ENCODE peak calls at places on chromosome 2, in six cellular contexts. K, X, H, P, M and I are unnamed samples.

GRCh38 chr2:237486819-237487448 is at the start of gene MLPH:
- DNase-seq in K (peak; percentile 61), M (no peak), H (peak; percentile 80), P (no peak), X (peak; percentile 85), I (peak; percentile 67)

GRCh38 chr2:1371066-1371465 is 42.2 kb upstream of the TPO start:
- DNase-seq in P (no peak), K (no peak), M (no peak), X (no peak), H (no peak), I (no peak)

GRCh38 chr2:159637988-159638501 is 21.7 kb upstream of the BAZ2B start:
- DNase-seq in H (peak; percentile 74), X (no peak), K (no peak), P (no peak), M (no peak), I (no peak)

GRCh38 chr2:173124441-173124840 is 48.8 kb downstream of the MAP3K20 start:
- DNase-seq in K (no peak), P (no peak), X (no peak), M (no peak), H (no peak), I (no peak)

GRCh38 chr2:215535726-215536125 is 99.9 kb upstream of the FN1 start:
- DNase-seq in H (peak; percentile 61), P (no peak), X (no peak), K (no peak), M (no peak), I (no peak)

GRCh38 chr2:28343971-28344715 is 48.5 kb upstream of the FOSL2 start:
- DNase-seq in P (no peak), K (no peak), X (peak; percentile 56), M (no peak), H (no peak), I (no peak)

GRCh38 chr2:20224716-20225293 is at the start of gene SDC1:
- DNase-seq in P (no peak), H (peak; percentile 67), K (peak; percentile 80), M (peak; percentile 73), X (peak; percentile 86), I (peak; percentile 50)

GRCh38 chr2:111139637-111140317 is 19.1 kb downstream of the BCL2L11 start:
- DNase-seq in X (no peak), H (peak; percentile 92), P (no peak), M (no peak), K (no peak), I (no peak)

GRCh38 chr2:190835303-190835930 is 45.2 kb upstream of the GLS start:
- DNase-seq in P (peak; percentile 34), M (peak; percentile 81), H (peak; percentile 91), X (no peak), K (peak; percentile 55), I (peak; percentile 67)

GRCh38 chr2:198640463-198640862 is 817.3 kb downstream of the SATB2 start:
- DNase-seq in M (no peak), X (no peak), P (no peak), K (no peak), H (no peak), I (no peak)

GRCh38 chr2:146124741-146125140 is 1604.8 kb upstream of the ZEB2 start:
- DNase-seq in X (no peak), P (no peak), M (no peak), K (peak; percentile 0), H (peak; percentile 45), I (no peak)

GRCh38 chr2:114160263-114161001 is 270.5 kb downstream of the ACTR3 start:
- DNase-seq in K (peak; percentile 45), M (peak; percentile 78), P (no peak), X (no peak), H (no peak), I (no peak)

GRCh38 chr2:20273045-20273444 is 48.1 kb upstream of the SDC1 start:
- DNase-seq in P (no peak), K (no peak), X (no peak), M (no peak), H (no peak), I (no peak)

GRCh38 chr2:135817466-135817865 is 19.5 kb downstream of the LCT start:
- DNase-seq in K (no peak), M (no peak), P (no peak), H (no peak), X (no peak), I (no peak)

GRCh38 chr2:42794271-42795046 is 2.1 kb upstream of the HAAO start:
- DNase-seq in H (no peak), P (no peak), M (no peak), X (no peak), K (peak; percentile 64), I (peak; percentile 46)

GRCh38 chr2:58484201-58484600 is 243.1 kb upstream of the FANCL start:
- DNase-seq in H (peak; percentile 46), M (no peak), X (no peak), K (no peak), P (no peak), I (no peak)

GRCh38 chr2:45808294-45808693 is 156.8 kb downstream of the PRKCE start:
- DNase-seq in M (no peak), H (no peak), K (no peak), P (no peak), X (no peak), I (no peak)

GRCh38 chr2:129849559-129850160 is 129.8 kb upstream of the RAB6C start:
- DNase-seq in H (peak; percentile 83), P (no peak), M (no peak), K (peak; percentile 84), X (no peak), I (no peak)

GRCh38 chr2:3113122-3113521 is 264.5 kb downstream of the EIPR1 start:
- DNase-seq in H (no peak), M (no peak), X (no peak), P (no peak), K (no peak), I (no peak)

GRCh38 chr2:230925879-230926765 is 1.1 kb upstream of the GPR55 start:
- DNase-seq in M (no peak), P (no peak), H (no peak), X (no peak), K (no peak), I (no peak)

GRCh38 chr2:176443941-176444340 is 174.7 kb downstream of the MTX2 start:
- DNase-seq in M (no peak), X (no peak), K (no peak), P (no peak), H (no peak), I (no peak)

DNA sequence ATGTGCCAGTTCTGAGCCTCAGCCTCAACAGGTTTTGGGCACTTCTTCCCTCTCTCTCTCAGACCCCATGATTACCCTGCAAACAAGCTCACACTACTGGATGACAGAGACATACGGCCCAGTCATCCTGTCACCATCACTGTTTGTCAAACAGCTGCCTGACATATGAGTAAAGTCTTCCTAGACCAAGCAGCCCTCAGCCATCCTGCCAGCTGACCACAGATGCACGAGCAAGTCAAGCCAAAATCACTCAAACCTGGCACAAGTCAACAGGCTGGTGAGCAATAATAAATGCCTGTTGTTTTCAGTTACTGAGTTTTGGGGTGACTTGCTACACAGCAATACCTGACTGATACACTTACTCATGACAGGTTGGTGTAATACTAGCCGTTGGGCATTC is 75.5 kb upstream of the KLF7 start:
- DNase-seq in H (peak; percentile 56), M (no peak), X (no peak), K (no peak), P (no peak), I (no peak)
- H3K4me3 ChIP-seq in H (no peak overlapping the region), M (no peak overlapping the region), X (no peak overlapping the region), K (no peak overlapping the region), P (no peak overlapping the region), I (no peak overlapping the region)

GRCh38 chr2:239327536-239328305 is 73.1 kb downstream of the HDAC4 start:
- DNase-seq in K (no peak), M (peak; percentile 18), X (no peak), H (no peak), P (no peak), I (peak; percentile 80)
- H3K4me3 ChIP-seq in K (no peak overlapping the region), M (no peak overlapping the region), X (no peak overlapping the region), H (no peak overlapping the region), P (no peak overlapping the region), I (no peak overlapping the region)

DNA sequence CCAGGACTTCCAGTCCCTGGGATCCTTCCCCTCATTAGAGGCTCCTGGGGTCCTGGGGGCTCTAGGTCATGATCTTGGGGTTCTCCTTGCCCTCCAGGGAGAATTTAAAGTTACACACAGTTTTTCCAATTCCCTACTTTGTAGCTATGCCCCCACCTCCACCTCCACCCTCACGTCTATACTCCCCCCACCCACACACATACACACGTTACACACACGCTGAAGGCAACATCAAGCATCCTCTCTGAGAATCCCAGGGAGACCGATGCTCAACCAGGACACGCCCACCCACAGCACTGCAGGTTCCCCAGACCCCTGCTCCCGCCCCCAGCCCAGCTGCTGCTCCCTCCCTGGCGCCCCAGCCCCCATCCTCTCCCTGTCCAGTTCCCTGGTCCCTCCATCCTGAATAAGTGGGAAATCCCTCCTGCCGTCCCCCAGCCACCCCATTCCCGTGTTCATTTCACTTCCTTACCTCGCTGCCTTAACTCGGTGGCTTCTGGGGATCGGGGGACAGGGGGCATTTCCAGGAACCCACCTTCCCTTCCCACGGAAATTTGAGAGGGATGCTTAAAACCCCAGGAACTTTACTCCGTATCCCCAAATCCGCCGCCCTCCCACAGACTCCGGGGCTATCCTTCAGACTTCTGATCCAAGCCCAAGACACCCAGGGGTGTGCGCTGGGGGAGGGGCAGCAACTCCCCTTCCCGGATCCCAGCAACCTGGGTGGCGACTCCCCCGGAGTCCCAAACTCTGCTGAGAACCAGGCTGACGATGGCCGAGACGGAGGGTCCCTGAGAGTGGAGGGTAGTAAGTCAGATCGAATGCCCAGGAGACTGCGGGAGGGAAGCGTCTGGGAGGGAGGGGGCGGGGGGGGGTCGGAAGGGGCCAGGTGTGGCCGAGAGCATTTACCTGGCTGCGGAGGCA is 6.7 kb upstream of the TNS1 start:
- DNase-seq in X (no peak), P (no peak), H (no peak), K (no peak), M (no peak), I (peak; percentile 62)
- H3K4me3 ChIP-seq in X (peak overlapping the region; percentile 37), P (peak overlapping the region; percentile 84), H (peak overlapping the region; percentile 55), K (peak overlapping the region; percentile 70), M (no peak overlapping the region), I (peak overlapping the region; percentile 44)

GRCh38 chr2:233964581-233964980 is 47.4 kb downstream of the TRPM8 start:
- DNase-seq in H (no peak), X (no peak), P (no peak), M (no peak), K (no peak), I (no peak)

GRCh38 chr2:233966388-233966787 is 49.2 kb downstream of the TRPM8 start:
- DNase-seq in K (no peak), P (no peak), X (no peak), H (no peak), M (no peak), I (no peak)

GRCh38 chr2:233967163-233967562 is 50.0 kb downstream of the TRPM8 start:
- DNase-seq in P (no peak), K (no peak), X (no peak), M (no peak), H (no peak), I (no peak)

GRCh38 chr2:233961905-233962304 is 44.7 kb downstream of the TRPM8 start:
- DNase-seq in P (no peak), M (no peak), K (no peak), X (no peak), H (no peak), I (no peak)

DNA sequence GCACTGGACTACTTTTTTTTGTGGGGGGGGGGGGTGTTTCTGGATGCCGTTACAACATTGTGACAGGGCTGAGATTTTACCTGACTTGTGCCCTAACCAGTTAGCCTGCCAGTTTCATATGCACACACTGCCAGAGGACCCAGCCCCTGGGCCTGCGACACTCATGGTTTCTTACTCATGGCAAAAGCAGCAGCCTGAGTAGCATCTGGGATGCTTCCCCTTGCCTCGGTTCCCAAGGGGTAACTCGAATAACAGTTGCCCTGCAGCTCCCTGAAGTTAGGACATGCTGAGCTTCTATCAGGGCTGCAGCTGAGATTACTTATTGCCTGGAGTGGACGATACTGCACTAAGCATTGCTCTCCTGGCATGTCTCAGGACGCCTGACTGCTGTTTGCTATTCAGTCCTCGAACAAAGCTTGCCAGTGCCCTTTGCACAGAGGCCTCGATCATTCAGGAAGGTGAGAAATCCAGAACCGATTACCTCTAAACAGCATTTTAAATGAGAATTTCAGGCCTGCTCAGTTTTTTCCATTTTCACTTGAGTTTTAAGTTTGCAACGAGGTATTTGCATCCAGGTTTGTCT is 48.0 kb downstream of the TRPM8 start:
- DNase-seq in H (no peak), X (no peak), M (no peak), P (no peak), K (no peak), I (no peak)
- H3K4me3 ChIP-seq in H (no peak overlapping the region), X (no peak overlapping the region), M (no peak overlapping the region), P (no peak overlapping the region), K (no peak overlapping the region), I (no peak overlapping the region)